ENCODE peak calls at places on chromosome 9, in five cellular contexts. B, V, F, N and M are unnamed samples.

GRCh38 chr9:6897831-6898230 is 140.1 kb downstream of the KDM4C start:
- DNase-seq in B (no peak), V (no peak), F (no peak), N (no peak), M (no peak)

GRCh38 chr9:23644326-23644725 is 181.7 kb downstream of the ELAVL2 start:
- DNase-seq in B (no peak), V (no peak), F (no peak), N (no peak), M (no peak)

GRCh38 chr9:89544280-89544664 is 46.4 kb upstream of the SEMA4D start:
- DNase-seq in B (no peak), V (no peak), F (peak), N (no peak), M (no peak)

GRCh38 chr9:75876999-75877647 is 13.3 kb upstream of the PCSK5 start:
- DNase-seq in B (no peak), V (no peak), F (no peak), N (no peak), M (no peak)

GRCh38 chr9:128166169-128166568 is 6.1 kb downstream of the BBLN start:
- DNase-seq in B (no peak), V (no peak), F (peak), N (no peak), M (no peak)

GRCh38 chr9:136093331-136093986 is 1.6 kb downstream of the NACC2 start:
- DNase-seq in B (peak), V (peak), F (peak), N (no peak), M (peak)

GRCh38 chr9:134684375-134684723 is 42.7 kb downstream of the COL5A1 start:
- DNase-seq in B (no peak), V (no peak), F (peak), N (no peak), M (no peak)

GRCh38 chr9:87812375-87813118 is 70.1 kb upstream of the SPATA31E1 start:
- DNase-seq in B (peak), V (peak), F (no peak), N (peak), M (peak)

GRCh38 chr9:79041266-79041665 is 530.5 kb upstream of the TLE4 start:
- DNase-seq in B (no peak), V (no peak), F (no peak), N (no peak), M (no peak)

GRCh38 chr9:101562966-101563365 is 29.3 kb downstream of the RNF20 start:
- DNase-seq in B (no peak), V (no peak), F (no peak), N (no peak), M (no peak)

GRCh38 chr9:126516936-126517750 is 96.6 kb upstream of the LMX1B start:
- DNase-seq in B (peak), V (peak), F (peak), N (peak), M (peak)

GRCh38 chr9:87869082-87869481 is 13.6 kb upstream of the SPATA31E1 start:
- DNase-seq in B (no peak), V (no peak), F (no peak), N (no peak), M (peak)

GRCh38 chr9:95058795-95059386 is 258.6 kb downstream of the FANCC start:
- DNase-seq in B (no peak), V (no peak), F (no peak), N (peak), M (no peak)

DNA sequence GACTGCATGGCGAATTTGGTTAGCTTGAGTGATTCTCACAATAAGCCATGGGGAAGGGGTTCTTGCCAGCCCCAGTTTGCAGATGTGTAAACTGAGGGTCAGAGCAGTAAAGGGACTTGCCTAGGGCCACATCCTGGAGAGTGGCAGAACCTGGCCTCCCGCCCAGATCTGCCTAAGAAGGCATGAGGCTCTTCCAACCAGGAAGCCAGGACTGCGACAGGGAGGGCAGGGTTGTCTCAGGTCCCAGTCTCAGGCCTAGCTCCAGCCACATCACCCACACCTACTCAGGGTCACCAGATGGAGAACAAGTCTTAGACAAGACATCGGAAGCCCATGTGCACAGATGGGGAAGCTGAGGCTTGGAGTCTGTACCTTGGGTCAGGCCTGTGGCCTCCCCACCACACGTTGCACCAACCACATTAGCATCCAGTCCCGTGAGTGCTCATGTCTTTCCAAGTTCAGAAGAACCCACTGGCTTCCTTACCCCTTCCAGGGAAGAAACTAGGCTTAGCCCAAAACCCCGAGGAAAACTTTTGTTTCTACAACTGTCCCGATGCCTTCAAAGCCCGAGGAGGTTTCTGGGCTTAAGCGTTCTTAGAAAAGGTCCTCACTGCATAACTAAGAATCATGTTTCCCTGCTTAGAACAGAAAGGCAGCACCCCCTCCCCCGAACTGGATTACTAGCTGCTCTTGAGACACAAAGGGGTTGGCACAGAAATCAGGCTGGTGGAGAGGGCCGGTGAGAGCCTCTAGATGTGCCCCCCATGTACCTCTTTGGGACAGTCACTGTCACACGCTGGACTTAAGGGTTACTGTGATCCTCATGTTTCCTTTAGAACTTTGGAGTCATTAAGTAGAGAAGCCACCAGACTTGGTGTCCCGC is 2.3 kb downstream of the FAM78A start:
- DNase-seq in B (no peak), V (no peak), F (peak), N (no peak), M (no peak)
- H3K4me3 ChIP-seq in B (peak), V (no peak), F (peak), N (no peak), M (no peak)

GRCh38 chr9:92762781-92763708 is 1.6 kb downstream of the BICD2 start:
- DNase-seq in B (no peak), V (no peak), F (peak), N (no peak), M (peak)
- H3K4me3 ChIP-seq in B (peak), V (peak), F (peak), N (peak), M (peak)

GRCh38 chr9:37187269-37187668 is 66.9 kb downstream of the ZCCHC7 start:
- DNase-seq in B (no peak), V (no peak), F (no peak), N (no peak), M (no peak)
- H3K4me3 ChIP-seq in B (no peak), V (no peak), F (no peak), N (no peak), M (no peak)

GRCh38 chr9:33022755-33023154 is 2.3 kb upstream of the DNAJA1 start:
- DNase-seq in B (no peak), V (no peak), F (no peak), N (no peak), M (no peak)
- H3K4me3 ChIP-seq in B (no peak), V (no peak), F (no peak), N (no peak), M (peak)

GRCh38 chr9:129336130-129336528 is 158.1 kb upstream of the IER5L start:
- DNase-seq in B (no peak), V (peak), F (no peak), N (no peak), M (no peak)
- H3K4me3 ChIP-seq in B (no peak), V (no peak), F (peak), N (no peak), M (peak)

GRCh38 chr9:97304586-97304985 is 2.9 kb upstream of the CCDC180 start:
- DNase-seq in B (no peak), V (no peak), F (no peak), N (no peak), M (no peak)
- H3K4me3 ChIP-seq in B (no peak), V (no peak), F (no peak), N (no peak), M (no peak)

GRCh38 chr9:96169488-96169887 is 132.5 kb downstream of the HSD17B3 start:
- DNase-seq in B (peak), V (no peak), F (peak), N (peak), M (peak)
- H3K4me3 ChIP-seq in B (no peak), V (no peak), F (no peak), N (no peak), M (no peak)

GRCh38 chr9:11933926-11934325 is 759.3 kb upstream of the TYRP1 start:
- DNase-seq in B (no peak), V (peak), F (no peak), N (peak), M (no peak)
- H3K4me3 ChIP-seq in B (no peak), V (no peak), F (no peak), N (no peak), M (no peak)

GRCh38 chr9:137452761-137453642 is 6.1 kb downstream of the NSMF start:
- DNase-seq in B (no peak), V (no peak), F (peak), N (no peak), M (no peak)

GRCh38 chr9:137454506-137455360 is 4.4 kb downstream of the NSMF start:
- DNase-seq in B (peak), V (peak), F (peak), N (peak), M (peak)

GRCh38 chr9:137453643-137454081 is 5.5 kb downstream of the NSMF start:
- DNase-seq in B (peak), V (peak), F (peak), N (peak), M (peak)

GRCh38 chr9:137455361-137455991 is 3.7 kb downstream of the NSMF start:
- DNase-seq in B (no peak), V (no peak), F (peak), N (no peak), M (no peak)

DNA sequence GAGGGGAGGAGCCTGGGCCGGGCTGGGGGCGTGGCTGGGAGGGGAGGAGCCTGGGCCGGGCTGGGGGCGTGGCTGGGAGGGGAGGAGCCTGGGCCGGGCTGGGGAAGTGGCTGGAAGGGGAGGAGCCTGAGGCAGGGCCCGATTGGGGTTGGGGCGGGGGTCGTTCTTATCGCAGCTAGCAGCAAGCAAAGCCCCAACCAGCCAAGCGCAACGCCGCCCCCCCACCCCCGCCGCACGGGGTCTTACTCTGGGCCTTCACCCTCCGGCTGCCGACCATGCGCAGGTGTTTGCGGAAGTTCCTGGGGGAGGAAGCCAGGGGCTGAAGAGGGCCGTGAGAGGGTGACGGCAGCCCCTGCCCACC is 5.0 kb downstream of the NSMF start:
- DNase-seq in B (no peak), V (peak), F (peak), N (no peak), M (peak)
- H3K4me3 ChIP-seq in B (peak), V (peak), F (peak), N (no peak), M (no peak)

GRCh38 chr9:18658764-18659705 is 185.1 kb downstream of the ADAMTSL1 start:
- DNase-seq in B (no peak), V (peak), F (no peak), N (peak), M (no peak)
- H3K4me3 ChIP-seq in B (no peak), V (no peak), F (no peak), N (no peak), M (no peak)